ENCODE peak calls at places on chromosomes 6 and 20, in five cellular contexts. One of them, this sample, is unnamed.

GRCh38 chr6:20630136-20630535 is 95.9 kb downstream of the CDKAL1 start:
- DNase-seq in OCI-LY7: no peak
- DNase-seq in pancreas: no peak
- DNase-seq in A549: no peak
- DNase-seq in H1: peak; percentile 53
- DNase-seq in this sample: no peak

GRCh38 chr20:13960119-13960518 is 30.3 kb downstream of the SEL1L2 start:
- DNase-seq in OCI-LY7: no peak
- DNase-seq in pancreas: no peak
- DNase-seq in A549: no peak
- DNase-seq in H1: no peak
- DNase-seq in this sample: no peak

GRCh38 chr6:41713161-41713649 is 22.2 kb downstream of the TFEB start:
- DNase-seq in OCI-LY7: no peak
- DNase-seq in pancreas: peak; percentile 78
- DNase-seq in A549: peak; percentile 65
- DNase-seq in H1: no peak
- DNase-seq in this sample: no peak

GRCh38 chr6:166775180-166775922 is 148.3 kb upstream of the RPS6KA2 start:
- DNase-seq in OCI-LY7: peak; percentile 83
- DNase-seq in pancreas: peak; percentile 31
- DNase-seq in A549: peak; percentile 66
- DNase-seq in H1: peak; percentile 67
- DNase-seq in this sample: no peak

GRCh38 chr20:16661738-16662137 is 68.1 kb upstream of the SNRPB2 start:
- DNase-seq in OCI-LY7: no peak
- DNase-seq in pancreas: no peak
- DNase-seq in A549: no peak
- DNase-seq in H1: no peak
- DNase-seq in this sample: no peak

GRCh38 chr6:158461954-158462353 is 97.9 kb upstream of the TMEM181 start:
- DNase-seq in OCI-LY7: no peak
- DNase-seq in pancreas: no peak
- DNase-seq in A549: no peak
- DNase-seq in H1: no peak
- DNase-seq in this sample: no peak

GRCh38 chr20:44572551-44573500 is 9.6 kb upstream of the PKIG start:
- DNase-seq in OCI-LY7: peak; percentile 46
- DNase-seq in pancreas: no peak
- DNase-seq in A549: peak; percentile 43
- DNase-seq in H1: no peak
- DNase-seq in this sample: no peak

GRCh38 chr6:158960046-158960445 is 40.0 kb downstream of the RSPH3 start:
- DNase-seq in OCI-LY7: no peak
- DNase-seq in pancreas: no peak
- DNase-seq in A549: no peak
- DNase-seq in H1: no peak
- DNase-seq in this sample: no peak

GRCh38 chr20:62961310-62961783 is 8.8 kb downstream of the SLC17A9 start:
- DNase-seq in OCI-LY7: no peak
- DNase-seq in pancreas: no peak
- DNase-seq in A549: no peak
- DNase-seq in H1: no peak
- DNase-seq in this sample: no peak

GRCh38 chr6:41958022-41958856 is 16.6 kb upstream of the CCND3 start:
- DNase-seq in OCI-LY7: no peak
- DNase-seq in pancreas: no peak
- DNase-seq in A549: no peak
- DNase-seq in H1: no peak
- DNase-seq in this sample: no peak

GRCh38 chr6:35203152-35203670 is 10.5 kb upstream of the SCUBE3 start:
- DNase-seq in OCI-LY7: no peak
- DNase-seq in pancreas: no peak
- DNase-seq in A549: no peak
- DNase-seq in H1: no peak
- DNase-seq in this sample: no peak

GRCh38 chr6:6545616-6546317 is 42.8 kb upstream of the LY86 start:
- DNase-seq in OCI-LY7: no peak
- DNase-seq in pancreas: no peak
- DNase-seq in A549: no peak
- DNase-seq in H1: peak; percentile 48
- DNase-seq in this sample: no peak

GRCh38 chr20:18504479-18505060 is 3.2 kb upstream of the SEC23B start:
- DNase-seq in OCI-LY7: no peak
- DNase-seq in pancreas: peak; percentile 54
- DNase-seq in A549: no peak
- DNase-seq in H1: no peak
- DNase-seq in this sample: no peak

GRCh38 chr6:11947063-11947462 is 65.0 kb upstream of the HIVEP1 start:
- DNase-seq in OCI-LY7: no peak
- DNase-seq in pancreas: no peak
- DNase-seq in A549: no peak
- DNase-seq in H1: no peak
- DNase-seq in this sample: no peak

GRCh38 chr6:142195862-142196536 is 48.9 kb downstream of the VTA1 start:
- DNase-seq in OCI-LY7: no peak
- DNase-seq in pancreas: no peak
- DNase-seq in A549: no peak
- DNase-seq in H1: no peak
- DNase-seq in this sample: no peak

GRCh38 chr6:90467546-90467945 is 119.3 kb downstream of the MAP3K7 start:
- DNase-seq in OCI-LY7: no peak
- DNase-seq in pancreas: no peak
- DNase-seq in A549: no peak
- DNase-seq in H1: no peak
- DNase-seq in this sample: no peak

GRCh38 chr6:46777476-46778346 is 15.5 kb upstream of the MEP1A start:
- DNase-seq in OCI-LY7: no peak
- DNase-seq in pancreas: no peak
- DNase-seq in A549: no peak
- DNase-seq in H1: no peak
- DNase-seq in this sample: no peak

GRCh38 chr20:34165246-34165645 is 53.2 kb upstream of the EIF2S2 start:
- DNase-seq in OCI-LY7: no peak
- DNase-seq in pancreas: no peak
- DNase-seq in A549: no peak
- DNase-seq in H1: no peak
- DNase-seq in this sample: no peak

GRCh38 chr6:87487555-87487954 is 14.8 kb downstream of the SLC35A1 start:
- DNase-seq in OCI-LY7: no peak
- DNase-seq in pancreas: no peak
- DNase-seq in A549: no peak
- DNase-seq in H1: no peak
- DNase-seq in this sample: no peak

GRCh38 chr6:37550436-37550835 is 50.7 kb upstream of the CCDC167 start:
- DNase-seq in OCI-LY7: no peak
- DNase-seq in pancreas: no peak
- DNase-seq in A549: no peak
- DNase-seq in H1: no peak
- DNase-seq in this sample: no peak

GRCh38 chr6:37483917-37484785 is 15.5 kb downstream of the CCDC167 start:
- DNase-seq in OCI-LY7: peak; percentile 59
- DNase-seq in pancreas: no peak
- DNase-seq in A549: peak; percentile 26
- DNase-seq in H1: peak; percentile 93
- DNase-seq in this sample: no peak

GRCh38 chr6:159826968-159827647 is 27.0 kb downstream of the PNLDC1 start:
- DNase-seq in OCI-LY7: no peak
- DNase-seq in pancreas: no peak
- DNase-seq in A549: no peak
- DNase-seq in H1: no peak
- DNase-seq in this sample: no peak

GRCh38 chr6:100879317-100879716 is 1.8 kb downstream of the ASCC3 start:
- DNase-seq in OCI-LY7: no peak
- DNase-seq in pancreas: no peak
- DNase-seq in A549: no peak
- DNase-seq in H1: no peak
- DNase-seq in this sample: no peak

GRCh38 chr6:69279805-69280204 is 517.0 kb downstream of the LMBRD1 start:
- DNase-seq in OCI-LY7: no peak
- DNase-seq in pancreas: no peak
- DNase-seq in A549: no peak
- DNase-seq in H1: no peak
- DNase-seq in this sample: no peak

GRCh38 chr20:31607640-31608255 is 2.7 kb downstream of the ID1 start:
- DNase-seq in OCI-LY7: no peak
- DNase-seq in pancreas: no peak
- DNase-seq in A549: no peak
- DNase-seq in H1: no peak
- DNase-seq in this sample: no peak

GRCh38 chr6:162005375-162005774 is 722.2 kb downstream of the PRKN start:
- DNase-seq in OCI-LY7: no peak
- DNase-seq in pancreas: no peak
- DNase-seq in A549: no peak
- DNase-seq in H1: no peak
- DNase-seq in this sample: no peak
- H3K4me1 ChIP-seq in OCI-LY7: no peaks in the 10 kb centered on the region
- H3K4me1 ChIP-seq in pancreas: no peaks in the 10 kb centered on the region
- H3K4me1 ChIP-seq in A549: no peaks in the 10 kb centered on the region
- H3K4me1 ChIP-seq in H1: no peaks in the 10 kb centered on the region
- H3K4me1 ChIP-seq in this sample: no peaks in the 10 kb centered on the region

GRCh38 chr6:17985934-17986655 is 1.3 kb downstream of the KIF13A start:
- DNase-seq in OCI-LY7: no peak
- DNase-seq in pancreas: no peak
- DNase-seq in A549: no peak
- DNase-seq in H1: no peak
- DNase-seq in this sample: no peak
- H3K4me3 ChIP-seq in OCI-LY7: no peak overlapping the region
- H3K4me3 ChIP-seq in pancreas: peak overlapping the region; percentile 40
- H3K4me3 ChIP-seq in A549: peak overlapping the region; percentile 87
- H3K4me3 ChIP-seq in H1: peak overlapping the region; percentile 93
- H3K4me3 ChIP-seq in this sample: peak overlapping the region; percentile 91

DNA sequence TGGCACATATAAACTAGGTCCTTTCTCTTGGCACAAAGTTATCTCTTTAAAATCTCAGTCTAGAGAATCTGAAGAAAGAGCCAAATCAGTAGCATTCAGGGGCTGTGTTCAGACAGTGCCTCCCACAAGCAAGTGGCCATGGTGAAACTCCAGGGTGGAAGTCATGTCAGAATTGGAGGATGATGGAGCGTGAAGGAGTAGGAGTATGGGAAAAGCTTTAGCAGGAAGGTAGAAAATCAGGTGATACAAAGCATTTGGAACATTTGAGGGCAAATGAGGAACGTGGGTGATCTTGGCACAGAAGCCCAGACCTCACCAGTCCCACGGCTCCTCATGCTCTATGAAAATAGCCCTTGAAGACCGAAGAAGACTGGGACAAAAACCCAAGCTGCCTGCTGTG is 2.8 kb upstream of the HLA-DQB1 start:
- DNase-seq in OCI-LY7: no peak
- DNase-seq in pancreas: no peak
- DNase-seq in A549: no peak
- DNase-seq in H1: no peak
- DNase-seq in this sample: no peak
- H3K27ac ChIP-seq in OCI-LY7: no peak overlapping the region
- H3K27ac ChIP-seq in pancreas: no peak overlapping the region
- H3K27ac ChIP-seq in A549: no peak overlapping the region
- H3K27ac ChIP-seq in H1: no peak overlapping the region
- H3K27ac ChIP-seq in this sample: no peak overlapping the region

GRCh38 chr6:131061041-131061770 is 1.8 kb downstream of the EPB41L2 start:
- DNase-seq in OCI-LY7: peak; percentile 49
- DNase-seq in pancreas: no peak
- DNase-seq in A549: peak; percentile 52
- DNase-seq in H1: no peak
- DNase-seq in this sample: no peak
- H3K4me1 ChIP-seq in OCI-LY7: peaks cover 24% of the 10 kb centered on the region
- H3K4me1 ChIP-seq in pancreas: no peaks in the 10 kb centered on the region
- H3K4me1 ChIP-seq in A549: peaks cover 27% of the 10 kb centered on the region
- H3K4me1 ChIP-seq in H1: peaks cover 2% of the 10 kb centered on the region
- H3K4me1 ChIP-seq in this sample: peaks cover 5% of the 10 kb centered on the region

DNA sequence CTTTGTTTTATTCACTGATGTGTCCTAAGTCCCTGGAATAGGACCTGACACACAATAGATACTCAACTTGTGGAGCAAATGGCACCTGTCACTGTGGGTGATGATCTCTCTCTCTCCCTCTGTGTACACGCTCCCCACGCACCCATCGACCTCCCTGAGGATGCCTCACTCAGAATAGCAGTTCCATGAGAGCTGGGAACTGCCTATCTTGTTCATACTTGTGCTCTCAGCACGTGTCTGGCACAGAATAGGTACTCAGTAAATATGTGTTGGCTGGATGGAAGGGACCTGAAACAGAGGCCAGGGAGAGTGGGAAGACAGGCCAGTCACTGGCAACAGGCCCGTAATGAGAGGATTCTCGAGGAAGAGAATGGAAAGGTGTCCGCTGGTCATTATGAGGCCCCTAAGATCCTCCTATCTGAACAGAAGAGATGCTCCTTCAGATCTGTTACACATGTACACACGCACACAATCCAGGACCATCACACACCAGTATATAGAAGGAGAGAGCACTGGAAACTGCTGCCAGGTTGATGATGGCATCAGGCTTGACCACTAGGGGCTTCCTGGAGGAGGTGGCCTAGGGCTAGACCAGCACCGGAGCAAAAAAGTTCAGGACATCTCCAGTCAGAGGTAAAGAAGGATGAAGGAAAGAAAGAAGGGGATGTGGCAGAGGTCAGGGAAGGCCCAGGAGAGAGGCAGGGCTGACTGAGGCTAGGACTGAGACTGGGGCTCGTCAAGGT is 30.9 kb downstream of the VEGFA start:
- DNase-seq in OCI-LY7: no peak
- DNase-seq in pancreas: no peak
- DNase-seq in A549: no peak
- DNase-seq in H1: no peak
- DNase-seq in this sample: no peak
- H3K4me3 ChIP-seq in OCI-LY7: no peak overlapping the region
- H3K4me3 ChIP-seq in pancreas: no peak overlapping the region
- H3K4me3 ChIP-seq in A549: no peak overlapping the region
- H3K4me3 ChIP-seq in H1: no peak overlapping the region
- H3K4me3 ChIP-seq in this sample: no peak overlapping the region

GRCh38 chr6:111562271-111562670 is 43.4 kb downstream of the TRAF3IP2 start:
- DNase-seq in OCI-LY7: no peak
- DNase-seq in pancreas: no peak
- DNase-seq in A549: no peak
- DNase-seq in H1: no peak
- DNase-seq in this sample: no peak
- H3K27ac ChIP-seq in OCI-LY7: no peak overlapping the region
- H3K27ac ChIP-seq in pancreas: no peak overlapping the region
- H3K27ac ChIP-seq in A549: no peak overlapping the region
- H3K27ac ChIP-seq in H1: no peak overlapping the region
- H3K27ac ChIP-seq in this sample: no peak overlapping the region

DNA sequence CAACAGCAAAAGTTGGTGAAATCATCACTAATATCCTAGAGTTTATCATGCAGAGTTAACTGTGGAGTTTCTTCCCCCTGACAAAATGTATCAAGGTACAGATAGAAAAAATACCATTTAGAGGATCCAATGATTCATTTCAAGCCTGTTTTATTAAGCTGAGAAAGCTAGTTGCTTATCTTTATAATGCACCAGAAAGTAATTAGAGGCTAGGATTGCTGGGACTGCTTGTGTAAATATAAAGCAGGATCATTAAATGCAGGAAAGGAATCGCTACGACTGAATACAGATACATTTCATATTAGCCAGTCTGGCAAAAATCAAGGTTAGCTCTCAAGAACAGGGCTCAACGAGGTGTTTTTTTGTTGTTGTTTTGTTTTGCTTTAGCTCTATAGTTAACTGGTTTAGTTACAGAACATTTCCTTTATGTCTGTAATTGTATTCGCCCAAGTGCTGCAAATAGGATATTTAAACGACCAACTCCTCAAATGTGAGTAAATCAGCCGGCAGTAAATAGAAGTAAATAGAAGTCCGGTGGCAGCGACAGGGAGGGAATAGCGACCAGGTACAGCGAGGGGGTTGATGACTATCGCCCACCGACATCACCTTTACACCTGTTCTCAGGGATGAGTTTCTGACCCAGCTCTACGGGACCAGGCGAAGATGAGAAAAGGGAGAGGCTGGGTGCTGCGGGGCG is 742 bp downstream of the UBE2J1 start:
- DNase-seq in OCI-LY7: no peak
- DNase-seq in pancreas: no peak
- DNase-seq in A549: no peak
- DNase-seq in H1: no peak
- DNase-seq in this sample: no peak
- H3K4me1 ChIP-seq in OCI-LY7: peaks cover 72% of the 10 kb centered on the region
- H3K4me1 ChIP-seq in pancreas: peaks cover 6% of the 10 kb centered on the region
- H3K4me1 ChIP-seq in A549: peaks cover 16% of the 10 kb centered on the region
- H3K4me1 ChIP-seq in H1: no peaks in the 10 kb centered on the region
- H3K4me1 ChIP-seq in this sample: peaks cover 11% of the 10 kb centered on the region

This sample was measured in esophagus squamous epithelium.